ENCODE peak calls at places on chromosomes 11 and 22, in eight cellular contexts. One of them, this sample, is unnamed.

GRCh38 chr22:36860821-36861659 is at the start of gene NCF4:
- DNase-seq in foreskin fibroblast: no peak
- DNase-seq in Peyer's patch: no peak
- DNase-seq in AG04450: no peak
- DNase-seq in A549: no peak
- DNase-seq in NB4: peak
- DNase-seq in OCI-LY7: peak
- DNase-seq in nephron progenitor cell: no peak
- DNase-seq in this sample: peak

GRCh38 chr11:69891421-69892236 is 72.4 kb upstream of the FGF3 start:
- DNase-seq in NB4: no peak
- DNase-seq in A549: no peak
- DNase-seq in nephron progenitor cell: no peak
- DNase-seq in AG04450: no peak
- DNase-seq in Peyer's patch: peak
- DNase-seq in OCI-LY7: no peak
- DNase-seq in foreskin fibroblast: no peak
- DNase-seq in this sample: no peak

GRCh38 chr11:2788751-2789140 is 89.0 kb upstream of the KCNQ1OT1 start:
- DNase-seq in AG04450: no peak
- DNase-seq in nephron progenitor cell: no peak
- DNase-seq in A549: no peak
- DNase-seq in foreskin fibroblast: no peak
- DNase-seq in OCI-LY7: no peak
- DNase-seq in Peyer's patch: peak
- DNase-seq in NB4: no peak
- DNase-seq in this sample: no peak

GRCh38 chr22:22721681-22722309 is 77.4 kb downstream of the GGTLC2 start:
- DNase-seq in foreskin fibroblast: peak
- DNase-seq in OCI-LY7: no peak
- DNase-seq in nephron progenitor cell: no peak
- DNase-seq in NB4: peak
- DNase-seq in A549: no peak
- DNase-seq in Peyer's patch: no peak
- DNase-seq in AG04450: no peak
- DNase-seq in this sample: no peak

GRCh38 chr22:23386245-23386631 is 193.9 kb downstream of the IGLL1 start:
- DNase-seq in NB4: no peak
- DNase-seq in OCI-LY7: no peak
- DNase-seq in Peyer's patch: no peak
- DNase-seq in AG04450: no peak
- DNase-seq in foreskin fibroblast: no peak
- DNase-seq in A549: no peak
- DNase-seq in nephron progenitor cell: no peak
- DNase-seq in this sample: no peak

GRCh38 chr11:2881076-2881973 is 4.2 kb downstream of the CDKN1C start:
- DNase-seq in A549: no peak
- DNase-seq in nephron progenitor cell: no peak
- DNase-seq in foreskin fibroblast: no peak
- DNase-seq in OCI-LY7: no peak
- DNase-seq in AG04450: no peak
- DNase-seq in Peyer's patch: no peak
- DNase-seq in NB4: no peak
- DNase-seq in this sample: no peak

GRCh38 chr22:24926849-24927579 is 19.5 kb downstream of the LHFPL7 start:
- DNase-seq in AG04450: no peak
- DNase-seq in nephron progenitor cell: no peak
- DNase-seq in A549: no peak
- DNase-seq in NB4: no peak
- DNase-seq in OCI-LY7: no peak
- DNase-seq in foreskin fibroblast: peak
- DNase-seq in Peyer's patch: no peak
- DNase-seq in this sample: no peak

GRCh38 chr22:37167176-37167980 is 17.7 kb upstream of the IL2RB start:
- DNase-seq in Peyer's patch: peak
- DNase-seq in OCI-LY7: no peak
- DNase-seq in AG04450: no peak
- DNase-seq in foreskin fibroblast: no peak
- DNase-seq in A549: no peak
- DNase-seq in nephron progenitor cell: no peak
- DNase-seq in NB4: no peak
- DNase-seq in this sample: no peak

GRCh38 chr11:74681686-74682651 is 49.3 kb downstream of the CHRDL2 start:
- DNase-seq in OCI-LY7: no peak
- DNase-seq in AG04450: no peak
- DNase-seq in NB4: no peak
- DNase-seq in nephron progenitor cell: no peak
- DNase-seq in A549: no peak
- DNase-seq in foreskin fibroblast: no peak
- DNase-seq in Peyer's patch: no peak
- DNase-seq in this sample: no peak

GRCh38 chr11:124793466-124794278 is 6.5 kb downstream of the MSANTD2 start:
- DNase-seq in NB4: peak
- DNase-seq in AG04450: no peak
- DNase-seq in Peyer's patch: no peak
- DNase-seq in A549: peak
- DNase-seq in nephron progenitor cell: peak
- DNase-seq in foreskin fibroblast: peak
- DNase-seq in OCI-LY7: peak
- DNase-seq in this sample: no peak

GRCh38 chr11:18368236-18368635 is 26.1 kb upstream of the LDHA start:
- DNase-seq in AG04450: no peak
- DNase-seq in NB4: no peak
- DNase-seq in foreskin fibroblast: peak
- DNase-seq in A549: no peak
- DNase-seq in Peyer's patch: no peak
- DNase-seq in nephron progenitor cell: no peak
- DNase-seq in OCI-LY7: no peak
- DNase-seq in this sample: no peak

GRCh38 chr11:89405629-89406028 is 85.5 kb downstream of the NOX4 start:
- DNase-seq in A549: no peak
- DNase-seq in AG04450: no peak
- DNase-seq in Peyer's patch: no peak
- DNase-seq in NB4: peak
- DNase-seq in nephron progenitor cell: no peak
- DNase-seq in OCI-LY7: no peak
- DNase-seq in foreskin fibroblast: no peak
- DNase-seq in this sample: no peak

GRCh38 chr22:40006641-40007040 is 11.9 kb downstream of the FAM83F start:
- DNase-seq in foreskin fibroblast: no peak
- DNase-seq in NB4: peak
- DNase-seq in nephron progenitor cell: no peak
- DNase-seq in OCI-LY7: no peak
- DNase-seq in Peyer's patch: peak
- DNase-seq in AG04450: no peak
- DNase-seq in A549: no peak
- DNase-seq in this sample: no peak

GRCh38 chr22:38051900-38052862 is 5.0 kb upstream of the PICK1 start:
- DNase-seq in nephron progenitor cell: peak
- DNase-seq in foreskin fibroblast: peak
- DNase-seq in OCI-LY7: peak
- DNase-seq in A549: peak
- DNase-seq in AG04450: peak
- DNase-seq in NB4: peak
- DNase-seq in Peyer's patch: peak
- DNase-seq in this sample: peak

GRCh38 chr11:30983143-30983542 is 386.4 kb downstream of the DCDC1 start:
- DNase-seq in nephron progenitor cell: no peak
- DNase-seq in NB4: no peak
- DNase-seq in OCI-LY7: no peak
- DNase-seq in AG04450: no peak
- DNase-seq in A549: no peak
- DNase-seq in foreskin fibroblast: no peak
- DNase-seq in Peyer's patch: no peak
- DNase-seq in this sample: no peak

GRCh38 chr11:108135845-108136599 is 14.7 kb downstream of the ACAT1 start:
- DNase-seq in foreskin fibroblast: no peak
- DNase-seq in A549: no peak
- DNase-seq in NB4: peak
- DNase-seq in Peyer's patch: no peak
- DNase-seq in AG04450: no peak
- DNase-seq in nephron progenitor cell: no peak
- DNase-seq in OCI-LY7: peak
- DNase-seq in this sample: no peak
- TF ChIP-seq CTCF in foreskin fibroblast: no peak
- TF ChIP-seq CTCF in A549: peak
- TF ChIP-seq CTCF in NB4: peak
- TF ChIP-seq CTCF in Peyer's patch: peak
- TF ChIP-seq CTCF in AG04450: no peak
- TF ChIP-seq CTCF in nephron progenitor cell: no peak
- TF ChIP-seq CTCF in OCI-LY7: peak
- TF ChIP-seq CTCF in this sample: no peak

DNA sequence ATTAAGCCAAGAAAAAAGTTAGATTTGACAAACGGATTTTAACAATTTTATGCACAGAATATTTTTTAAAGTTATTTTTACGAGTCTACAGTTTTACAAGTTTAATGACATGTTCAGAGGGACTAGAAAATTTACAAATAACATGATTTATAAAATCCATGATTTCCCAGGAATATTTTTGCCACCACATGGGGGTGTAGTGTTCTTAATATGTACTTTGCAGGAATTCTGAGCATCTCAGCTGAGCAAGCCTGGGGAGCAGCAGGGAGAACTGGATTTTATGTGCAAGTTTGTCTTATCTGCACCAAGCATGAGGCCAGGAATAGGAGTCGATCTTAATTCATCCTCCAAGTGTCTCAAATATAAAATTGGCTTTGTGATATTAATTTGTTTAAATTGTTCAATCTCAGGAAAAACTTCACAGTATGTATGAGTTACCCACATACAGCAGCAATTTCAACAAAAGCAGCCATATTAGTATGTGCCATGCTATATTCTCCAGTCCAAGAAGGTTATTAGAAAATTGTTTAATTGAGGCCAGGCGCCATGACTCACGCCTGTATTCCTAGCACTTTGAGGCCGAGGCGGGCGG is 826.3 kb downstream of the DLG2 start:
- DNase-seq in NB4: no peak
- DNase-seq in nephron progenitor cell: no peak
- DNase-seq in AG04450: peak
- DNase-seq in Peyer's patch: no peak
- DNase-seq in A549: peak
- DNase-seq in foreskin fibroblast: peak
- DNase-seq in OCI-LY7: no peak
- DNase-seq in this sample: no peak
- TF ChIP-seq CTCF in NB4: no peak
- TF ChIP-seq CTCF in nephron progenitor cell: peak
- TF ChIP-seq CTCF in AG04450: peak
- TF ChIP-seq CTCF in Peyer's patch: no peak
- TF ChIP-seq CTCF in A549: peak
- TF ChIP-seq CTCF in foreskin fibroblast: peak
- TF ChIP-seq CTCF in OCI-LY7: peak
- TF ChIP-seq CTCF in this sample: no peak

DNA sequence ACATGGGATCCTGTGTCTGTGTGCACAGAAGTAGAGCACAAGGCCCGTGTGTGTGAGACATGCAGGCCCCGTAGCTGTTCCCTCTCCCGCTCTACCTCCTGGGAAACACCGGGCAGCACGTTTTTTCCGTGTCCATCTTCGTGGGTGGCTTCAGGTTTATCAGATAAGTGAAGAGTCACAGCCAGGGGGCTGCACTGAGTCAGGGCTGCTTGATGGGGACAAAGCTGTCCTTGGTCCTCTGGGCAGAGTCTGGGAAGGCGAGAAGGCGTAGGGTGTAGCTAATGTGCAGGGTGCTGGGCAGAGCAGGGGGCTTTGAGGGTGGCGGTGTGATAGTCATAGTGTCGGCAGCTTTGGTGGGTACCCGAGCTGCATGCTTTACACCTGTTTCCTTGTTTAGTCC is 23.7 kb downstream of the INCENP start:
- DNase-seq in OCI-LY7: no peak
- DNase-seq in nephron progenitor cell: no peak
- DNase-seq in foreskin fibroblast: no peak
- DNase-seq in A549: no peak
- DNase-seq in NB4: no peak
- DNase-seq in AG04450: no peak
- DNase-seq in Peyer's patch: no peak
- DNase-seq in this sample: no peak
- TF ChIP-seq CTCF in OCI-LY7: peak
- TF ChIP-seq CTCF in nephron progenitor cell: no peak
- TF ChIP-seq CTCF in foreskin fibroblast: no peak
- TF ChIP-seq CTCF in A549: no peak
- TF ChIP-seq CTCF in NB4: peak
- TF ChIP-seq CTCF in AG04450: no peak
- TF ChIP-seq CTCF in Peyer's patch: no peak
- TF ChIP-seq CTCF in this sample: no peak

DNA sequence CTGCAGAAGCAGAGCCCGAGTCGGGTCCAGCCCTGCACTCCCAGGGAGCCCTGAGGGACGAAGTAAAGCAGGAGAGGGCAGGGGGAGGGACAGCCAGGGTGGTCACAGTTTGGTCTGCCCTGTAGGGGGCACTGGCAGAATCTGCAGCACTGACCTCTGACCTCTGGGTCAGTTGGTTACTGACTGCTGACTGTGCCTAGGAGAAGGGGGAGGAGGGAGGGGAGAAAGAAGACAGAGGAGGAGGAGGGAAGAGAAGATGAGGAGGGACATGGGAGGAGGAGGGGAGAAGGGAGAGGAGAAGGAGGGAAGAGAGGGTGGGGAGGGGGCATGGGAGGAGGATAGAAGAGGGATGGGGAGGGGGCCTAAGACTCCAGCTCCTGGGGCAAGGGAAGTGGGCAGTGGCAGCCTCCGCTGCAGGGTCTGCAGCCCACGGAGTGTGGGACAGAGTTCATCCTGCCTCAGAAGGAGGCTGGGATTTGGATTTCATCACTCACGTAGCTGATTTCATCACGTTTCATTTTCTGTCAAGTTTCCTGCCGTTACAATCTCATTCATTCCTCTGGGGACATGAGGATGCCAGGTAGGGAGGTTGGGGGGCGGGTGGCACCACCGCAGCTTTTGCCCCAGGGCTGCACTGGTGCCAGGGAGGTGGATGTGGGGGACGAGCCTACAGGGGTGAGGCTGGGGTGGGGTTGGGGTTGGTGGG is 55.2 kb downstream of the FLRT1 start:
- DNase-seq in A549: peak
- DNase-seq in nephron progenitor cell: no peak
- DNase-seq in OCI-LY7: peak
- DNase-seq in NB4: peak
- DNase-seq in foreskin fibroblast: peak
- DNase-seq in Peyer's patch: no peak
- DNase-seq in AG04450: no peak
- DNase-seq in this sample: no peak
- TF ChIP-seq CTCF in A549: peak
- TF ChIP-seq CTCF in nephron progenitor cell: no peak
- TF ChIP-seq CTCF in OCI-LY7: peak
- TF ChIP-seq CTCF in NB4: peak
- TF ChIP-seq CTCF in foreskin fibroblast: no peak
- TF ChIP-seq CTCF in Peyer's patch: no peak
- TF ChIP-seq CTCF in AG04450: no peak
- TF ChIP-seq CTCF in this sample: no peak

This sample was measured in activated B cell treated with CpG ODN at 0.5 μM for 24 hours.